ENCODE peak calls at places on chromosomes 4 and X, in eight cellular contexts. E is breast epithelium, O is HCT116, N is esophagus muscularis mucosa, H is endothelial cell of umbilical vein, A is prostate gland, S is Panc1, B is stomach. L is an unnamed sample.

GRCh38 chr4:182745268-182745667 is 171.9 kb downstream of the DCTD start:
- DNase-seq in A (peak; percentile 8), N (no peak), B (no peak), E (no peak), O (no peak), H (peak; percentile 37), S (no peak), L (no peak)

GRCh38 chrX:41421071-41421729 is 25.9 kb upstream of the NYX start:
- DNase-seq in E (no peak), B (no peak), H (no peak), N (no peak), S (no peak), O (no peak), A (peak; percentile 21), L (no peak)

GRCh38 chrX:69524765-69525164 is 20.6 kb downstream of the NALF2 start:
- DNase-seq in E (no peak), A (no peak), O (no peak), B (no peak), S (no peak), N (no peak), H (no peak), L (no peak)

GRCh38 chr4:149370002-149370401 is 445.6 kb downstream of the IQCM start:
- DNase-seq in B (no peak), H (no peak), S (no peak), E (no peak), N (no peak), A (no peak), O (no peak), L (no peak)

GRCh38 chr4:13701937-13702446 is 74.5 kb upstream of the BOD1L1 start:
- DNase-seq in N (no peak), S (peak; percentile 39), E (no peak), O (peak; percentile 13), H (no peak), B (no peak), A (no peak), L (no peak)

GRCh38 chr4:27828843-27829242 is 968.2 kb downstream of the STIM2 start:
- DNase-seq in H (no peak), A (no peak), B (no peak), E (no peak), N (no peak), S (no peak), O (no peak), L (no peak)

GRCh38 chr4:76729991-76730390 is 168.0 kb downstream of the SOWAHB start:
- DNase-seq in A (no peak), S (no peak), E (no peak), O (no peak), H (no peak), N (no peak), B (no peak), L (no peak)

GRCh38 chrX:153662266-153662665 is 11.3 kb downstream of the PNCK start:
- DNase-seq in A (peak; percentile 24), N (no peak), O (peak; percentile 51), S (no peak), E (no peak), H (peak; percentile 39), B (peak; percentile 63), L (peak; percentile 83)

GRCh38 chr4:92235741-92236140 is 68.0 kb upstream of the GRID2 start:
- DNase-seq in H (no peak), S (no peak), A (no peak), N (no peak), O (no peak), E (no peak), B (no peak), L (no peak)

GRCh38 chr4:41142356-41142755 is 72.0 kb downstream of the APBB2 start:
- DNase-seq in B (peak; percentile 53), E (no peak), S (no peak), N (no peak), H (peak; percentile 16), O (no peak), A (no peak), L (no peak)

GRCh38 chr4:41144812-41145211 is 69.5 kb downstream of the APBB2 start:
- DNase-seq in E (no peak), A (no peak), S (no peak), O (no peak), B (no peak), N (no peak), H (no peak), L (no peak)

GRCh38 chr4:41145571-41146078 is 68.7 kb downstream of the APBB2 start:
- DNase-seq in O (no peak), H (no peak), E (no peak), A (no peak), N (no peak), S (no peak), B (no peak), L (no peak)

GRCh38 chr4:41142946-41143720 is 71.2 kb downstream of the APBB2 start:
- DNase-seq in S (no peak), H (peak; percentile 62), A (peak; percentile 58), B (peak; percentile 62), O (no peak), N (no peak), E (no peak), L (no peak)

DNA sequence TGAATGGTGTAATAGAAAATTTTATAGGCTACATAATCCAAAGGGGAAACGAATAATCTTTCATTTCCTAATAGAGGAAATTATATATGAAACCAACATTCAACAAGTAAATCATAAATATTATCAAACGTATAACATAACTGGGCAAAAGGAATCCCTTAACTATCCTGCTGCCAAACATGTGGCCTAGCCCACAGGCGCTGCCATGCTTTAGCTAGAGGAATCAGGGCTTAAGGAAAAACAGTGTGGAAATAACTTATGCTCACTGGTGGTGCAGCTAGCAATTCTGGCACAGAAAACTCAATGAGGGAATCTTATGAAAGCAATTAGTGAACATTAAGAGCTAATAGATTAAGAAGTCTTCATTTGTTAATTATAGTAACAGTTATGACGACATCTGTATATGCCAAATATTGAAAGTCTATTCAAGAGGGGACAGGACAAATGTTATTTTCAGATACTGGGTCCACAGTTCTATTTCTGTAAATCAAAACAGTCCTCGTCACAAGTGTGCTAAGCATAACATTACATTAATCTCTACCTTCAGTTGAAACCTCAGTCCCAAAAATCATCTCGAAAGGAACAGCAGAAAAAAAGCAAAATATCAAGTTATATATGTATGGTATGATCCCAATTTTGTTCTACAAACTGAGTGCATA is 70.5 kb downstream of the APBB2 start:
- DNase-seq in N (no peak), E (no peak), S (no peak), B (no peak), O (no peak), H (peak; percentile 47), A (no peak), L (no peak)
- H3K4me1 ChIP-seq in N (peaks cover 45% of the 10 kb centered on the region), E (peaks cover 26% of the 10 kb centered on the region), S (peaks cover 43% of the 10 kb centered on the region), B (peaks cover 70% of the 10 kb centered on the region), O (peaks cover 72% of the 10 kb centered on the region), H (peaks cover 59% of the 10 kb centered on the region), A (peaks cover 4% of the 10 kb centered on the region), L (no peaks in the 10 kb centered on the region)

GRCh38 chrX:44234541-44234940 is 108.9 kb downstream of the EFHC2 start:
- DNase-seq in S (no peak), N (no peak), E (no peak), H (no peak), O (no peak), A (no peak), B (no peak), L (no peak)

GRCh38 chrX:44228621-44229020 is 114.9 kb downstream of the EFHC2 start:
- DNase-seq in N (no peak), B (no peak), A (no peak), E (no peak), S (no peak), O (no peak), H (no peak), L (no peak)

GRCh38 chrX:44234116-44234515 is 109.4 kb downstream of the EFHC2 start:
- DNase-seq in S (no peak), E (no peak), O (no peak), N (no peak), B (no peak), H (no peak), A (no peak), L (no peak)

GRCh38 chrX:44235534-44235933 is 107.9 kb downstream of the EFHC2 start:
- DNase-seq in O (no peak), E (no peak), S (no peak), H (no peak), N (no peak), A (no peak), B (no peak), L (no peak)

DNA sequence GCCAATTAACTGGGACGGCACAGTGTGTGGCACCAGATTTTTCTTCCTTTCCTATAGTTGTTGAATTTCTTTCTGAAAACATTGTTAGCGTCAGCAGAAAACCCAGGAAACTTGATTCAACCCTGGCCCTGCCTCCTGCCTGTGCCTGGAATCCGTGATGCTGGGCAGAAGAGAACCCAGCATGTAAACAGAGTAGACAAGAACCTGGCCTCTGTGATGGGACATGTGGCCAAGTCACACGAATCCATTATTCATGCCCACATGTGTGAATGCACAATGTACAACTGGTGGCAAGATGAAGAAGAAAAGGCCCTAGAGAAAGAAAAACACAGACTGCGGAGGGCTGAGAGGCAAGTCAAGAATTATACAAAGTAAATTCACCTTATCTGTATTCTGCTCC is 111.4 kb downstream of the EFHC2 start:
- DNase-seq in N (no peak), H (no peak), A (no peak), O (no peak), S (no peak), B (no peak), E (no peak), L (no peak)
- TF ChIP-seq POLR2AphosphoS5 in N (no peak), H (no peak), A (no peak), O (no peak), S (no peak), B (no peak), E (no peak), L (no peak)

GRCh38 chr4:679571-680083 is 5.3 kb downstream of the MYL5 start:
- DNase-seq in H (no peak), B (no peak), S (no peak), A (no peak), E (no peak), N (no peak), O (no peak), L (peak; percentile 70)
- H3K4me1 ChIP-seq in H (peaks cover 9% of the 10 kb centered on the region), B (peaks cover 69% of the 10 kb centered on the region), S (peaks cover 17% of the 10 kb centered on the region), A (peaks cover 14% of the 10 kb centered on the region), E (peaks cover 23% of the 10 kb centered on the region), N (peaks cover 33% of the 10 kb centered on the region), O (peaks cover 59% of the 10 kb centered on the region), L (peaks cover 67% of the 10 kb centered on the region)

GRCh38 chrX:14496674-14497073 is 32.7 kb upstream of the GLRA2 start:
- DNase-seq in H (no peak), E (no peak), O (no peak), B (no peak), S (no peak), N (no peak), A (no peak), L (no peak)

GRCh38 chrX:14489437-14489836 is 39.9 kb upstream of the GLRA2 start:
- DNase-seq in S (no peak), A (no peak), N (no peak), O (no peak), H (no peak), E (no peak), B (no peak), L (no peak)

GRCh38 chrX:14497184-14497666 is 32.1 kb upstream of the GLRA2 start:
- DNase-seq in S (no peak), E (no peak), B (no peak), H (no peak), A (no peak), N (no peak), O (no peak), L (no peak)

DNA sequence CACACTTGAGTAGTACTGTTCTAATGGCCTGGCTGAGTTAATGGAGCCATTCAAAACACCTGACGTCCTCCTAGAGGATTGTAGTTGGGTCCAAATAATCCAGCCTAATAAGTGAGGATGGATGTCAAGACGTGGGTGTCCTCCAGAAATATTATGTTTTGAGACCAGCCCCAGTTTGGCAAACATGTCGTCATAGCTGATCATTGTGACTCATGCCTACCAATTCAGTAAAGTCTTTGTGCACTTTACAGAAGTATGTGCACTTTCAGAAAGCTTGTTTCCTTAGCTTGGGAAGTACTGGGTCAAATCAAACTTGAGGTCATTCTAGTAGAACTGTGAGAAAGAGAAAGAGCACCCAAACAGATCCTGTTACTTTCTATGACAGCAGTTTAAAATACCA is 37.6 kb upstream of the GLRA2 start:
- DNase-seq in N (no peak), H (no peak), S (no peak), B (no peak), E (no peak), O (no peak), A (no peak), L (no peak)
- TF ChIP-seq POLR2AphosphoS5 in N (no peak), H (no peak), S (no peak), B (no peak), E (no peak), O (no peak), A (no peak), L (no peak)